ENCODE peak calls at places on chromosomes 6 and 20, in six cellular contexts. K is effector memory CD4-positive, alpha-beta T cell; U is fibroblast of the aortic adventitia; S is right lobe of liver; N is ovary; I is lower lobe of right lung. H is an unnamed sample.

GRCh38 chr6:52361347-52361944 is 505 bp upstream of the PAQR8 start:
- DNase-seq in K (peak), U (peak), S (no peak), N (peak), I (peak), H (no peak)

GRCh38 chr20:326645-327031 is 1.3 kb downstream of the SOX12 start:
- DNase-seq in K (no peak), U (no peak), S (peak), N (no peak), I (peak), H (no peak)

GRCh38 chr6:98957440-98957839 is 9.7 kb upstream of the FBXL4 start:
- DNase-seq in K (no peak), U (peak), S (no peak), N (no peak), I (no peak), H (no peak)

GRCh38 chr6:134111062-134111677 is 58.7 kb upstream of the SLC2A12 start:
- DNase-seq in K (no peak), U (peak), S (no peak), N (no peak), I (no peak), H (peak)

GRCh38 chr20:43583133-43583864 is 7.4 kb upstream of the IFT52 start:
- DNase-seq in K (no peak), U (no peak), S (no peak), N (no peak), I (no peak), H (no peak)

GRCh38 chr6:169044376-169045230 is 209.0 kb downstream of the THBS2 start:
- DNase-seq in K (no peak), U (peak), S (no peak), N (no peak), I (no peak), H (no peak)

GRCh38 chr6:3755637-3756515 is 4.4 kb upstream of the PXDC1 start:
- DNase-seq in K (no peak), U (no peak), S (no peak), N (no peak), I (no peak), H (no peak)

GRCh38 chr6:14639983-14640599 is 522.5 kb downstream of the CD83 start:
- DNase-seq in K (no peak), U (no peak), S (no peak), N (no peak), I (no peak), H (no peak)

GRCh38 chr20:13017235-13017634 is 8.5 kb downstream of the SPTLC3 start:
- DNase-seq in K (no peak), U (peak), S (no peak), N (no peak), I (no peak), H (no peak)

GRCh38 chr6:79384845-79385244 is 150.4 kb upstream of the HMGN3 start:
- DNase-seq in K (no peak), U (no peak), S (no peak), N (peak), I (peak), H (no peak)

GRCh38 chr20:62875419-62876355 is 14.1 kb upstream of the TCFL5 start:
- DNase-seq in K (no peak), U (peak), S (no peak), N (peak), I (peak), H (no peak)

GRCh38 chr6:41682497-41682961 is 44.3 kb downstream of the MDFI start:
- DNase-seq in K (no peak), U (no peak), S (no peak), N (peak), I (no peak), H (no peak)

GRCh38 chr6:133730881-133731280 is 158.0 kb upstream of the TCF21 start:
- DNase-seq in K (no peak), U (peak), S (no peak), N (no peak), I (no peak), H (no peak)

DNA sequence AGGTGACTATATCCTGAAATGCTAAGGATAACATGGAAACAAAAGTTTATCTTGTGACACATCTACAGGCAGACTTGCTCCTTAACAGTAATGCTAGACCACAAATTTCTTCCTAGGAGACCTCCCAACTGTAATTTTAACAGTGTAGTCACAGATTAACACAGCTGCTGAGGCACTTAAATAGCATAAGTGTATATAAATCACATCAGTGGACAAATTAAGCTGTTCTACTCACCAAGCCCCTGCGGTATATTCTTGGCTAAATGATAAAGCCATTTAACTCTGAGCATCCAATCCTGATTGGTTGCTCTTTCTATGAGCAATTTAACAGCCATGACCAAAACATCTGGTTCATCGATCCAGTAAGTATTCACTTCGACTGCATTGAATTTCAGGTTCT is 73.3 kb upstream of the LYRM2 start:
- DNase-seq in K (no peak), U (no peak), S (no peak), N (no peak), I (no peak), H (no peak)
- H3K4me3 ChIP-seq in K (no peak), U (no peak), S (no peak), N (no peak), I (no peak), H (no peak)

DNA sequence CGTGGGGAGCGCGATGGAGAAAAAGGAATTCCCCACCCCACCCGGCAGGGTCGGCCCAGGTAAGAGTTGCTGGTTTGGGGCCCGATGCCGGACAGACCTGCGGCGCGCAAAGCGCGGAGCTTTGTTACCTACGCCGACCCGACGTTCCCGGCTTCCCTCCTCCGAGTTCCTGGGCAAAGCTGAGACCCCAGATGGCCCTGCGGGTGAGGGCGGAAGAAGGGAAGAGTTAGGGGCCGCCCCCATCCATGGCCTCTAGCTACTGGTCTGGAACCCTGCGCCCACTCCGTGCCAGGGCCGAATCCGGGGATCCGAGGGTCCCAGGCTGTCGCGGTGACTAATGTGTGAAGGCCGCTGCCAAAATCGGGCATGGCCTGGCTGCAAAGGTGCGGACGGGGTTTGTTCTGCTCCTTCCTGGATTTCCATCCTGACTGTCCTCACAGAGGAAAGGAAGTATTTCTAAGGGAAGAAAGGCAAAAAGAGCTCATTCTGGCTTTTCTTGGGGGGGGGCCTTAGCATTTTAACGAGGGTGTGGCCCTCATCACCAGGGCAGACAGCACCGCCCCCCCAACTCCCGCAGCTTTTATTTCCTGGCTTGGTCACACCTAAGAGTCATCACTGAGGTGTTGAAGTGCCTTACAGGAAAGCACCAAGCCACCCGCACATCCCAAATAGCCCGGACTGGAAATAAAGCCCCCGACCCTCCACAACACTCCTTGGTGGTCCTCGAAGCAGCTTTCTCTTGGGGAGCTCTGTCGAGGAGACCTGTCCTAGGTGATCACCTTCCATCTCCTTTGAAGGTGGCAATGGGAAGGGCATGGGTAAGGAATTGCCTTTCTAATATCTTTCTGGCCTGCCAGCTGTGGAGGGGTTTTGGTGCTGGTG is 1.1 kb downstream of the PTK7 start:
- DNase-seq in K (no peak), U (peak), S (no peak), N (peak), I (peak), H (no peak)
- H3K4me3 ChIP-seq in K (peak), U (peak), S (peak), N (peak), I (peak), H (no peak)

DNA sequence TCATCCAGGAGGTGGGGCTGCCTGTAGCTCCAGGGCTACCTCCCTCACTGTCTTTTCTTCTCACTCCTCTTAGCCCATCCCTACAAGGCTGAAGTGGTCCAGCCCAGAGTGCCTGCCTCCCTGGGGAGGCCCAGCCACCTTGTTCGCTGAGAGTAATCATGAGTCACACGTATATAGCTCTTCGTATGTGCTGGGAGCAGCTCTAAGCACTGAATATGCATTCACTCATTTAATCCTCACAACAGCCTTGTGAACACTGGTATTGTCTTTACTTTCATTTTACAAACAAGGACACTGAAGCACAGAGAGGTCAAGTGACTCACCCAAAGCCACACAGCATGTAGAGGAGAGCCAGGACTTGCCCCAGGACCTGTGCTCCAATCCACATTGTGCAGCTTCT is 14.7 kb upstream of the CCDC167 start:
- DNase-seq in K (peak), U (peak), S (no peak), N (no peak), I (no peak), H (no peak)
- H3K4me3 ChIP-seq in K (peak), U (no peak), S (no peak), N (no peak), I (no peak), H (peak)

GRCh38 chr20:23084282-23084844 is 1.8 kb downstream of the CD93 start:
- DNase-seq in K (no peak), U (no peak), S (no peak), N (no peak), I (no peak), H (no peak)

GRCh38 chr20:23086056-23086551 is at the start of gene CD93:
- DNase-seq in K (peak), U (peak), S (peak), N (no peak), I (peak), H (no peak)

GRCh38 chr20:23085415-23086055 is 589 bp downstream of the CD93 start:
- DNase-seq in K (no peak), U (no peak), S (no peak), N (no peak), I (peak), H (no peak)

GRCh38 chr20:23083553-23084220 is 2.4 kb downstream of the CD93 start:
- DNase-seq in K (no peak), U (no peak), S (no peak), N (no peak), I (no peak), H (no peak)

DNA sequence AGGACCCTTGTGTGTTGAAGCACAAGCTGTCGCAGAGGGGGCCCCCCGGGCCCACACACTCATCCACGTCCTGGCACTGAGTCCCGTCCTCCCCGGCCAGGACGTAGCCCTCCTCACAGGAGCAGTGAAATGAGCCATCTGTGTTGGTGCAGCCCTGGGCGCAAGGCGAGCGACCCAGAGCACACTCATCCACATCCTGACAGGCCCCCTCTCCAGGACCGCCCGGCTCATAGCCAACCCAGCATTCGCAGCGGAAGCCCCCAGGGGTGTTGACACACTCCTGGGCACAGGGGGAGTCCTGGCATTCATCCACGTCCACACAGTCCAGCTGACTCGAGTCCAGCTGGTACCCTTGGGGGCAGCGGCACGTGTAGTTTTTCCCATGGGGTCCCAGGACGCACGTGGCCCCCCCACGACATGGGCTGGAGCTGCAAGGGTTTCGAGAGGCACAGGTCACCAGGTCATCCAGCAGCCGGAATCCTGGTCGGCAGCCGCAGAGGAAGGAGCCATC is 1.2 kb downstream of the CD93 start:
- DNase-seq in K (no peak), U (no peak), S (no peak), N (no peak), I (no peak), H (no peak)
- H3K4me3 ChIP-seq in K (no peak), U (no peak), S (peak), N (peak), I (peak), H (no peak)

GRCh38 chr20:53739799-53740785 is 146.5 kb upstream of the ZNF217 start:
- DNase-seq in K (no peak), U (no peak), S (no peak), N (no peak), I (no peak), H (no peak)

GRCh38 chr20:53736757-53737403 is 143.2 kb upstream of the ZNF217 start:
- DNase-seq in K (no peak), U (peak), S (no peak), N (no peak), I (no peak), H (no peak)

GRCh38 chr20:53738039-53738944 is 144.7 kb upstream of the ZNF217 start:
- DNase-seq in K (no peak), U (no peak), S (peak), N (peak), I (peak), H (no peak)

GRCh38 chr20:53737404-53738038 is 143.9 kb upstream of the ZNF217 start:
- DNase-seq in K (no peak), U (no peak), S (no peak), N (no peak), I (no peak), H (no peak)

GRCh38 chr20:53738945-53739798 is 145.5 kb upstream of the ZNF217 start:
- DNase-seq in K (no peak), U (no peak), S (no peak), N (no peak), I (no peak), H (no peak)
- H3K4me3 ChIP-seq in K (no peak), U (no peak), S (peak), N (no peak), I (peak), H (no peak)

GRCh38 chr6:158853072-158853871 is 34.1 kb upstream of the EZR start:
- DNase-seq in K (peak), U (peak), S (no peak), N (peak), I (peak), H (peak)
- H3K4me3 ChIP-seq in K (peak), U (no peak), S (no peak), N (no peak), I (no peak), H (peak)

GRCh38 chr20:51563141-51563596 is 20.6 kb upstream of the NFATC2 start:
- DNase-seq in K (no peak), U (no peak), S (no peak), N (no peak), I (no peak), H (no peak)
- H3K4me3 ChIP-seq in K (peak), U (peak), S (peak), N (peak), I (peak), H (no peak)

GRCh38 chr6:17212541-17213371 is 68.4 kb upstream of the RBM24 start:
- DNase-seq in K (no peak), U (no peak), S (no peak), N (no peak), I (no peak), H (no peak)
- H3K4me3 ChIP-seq in K (no peak), U (no peak), S (no peak), N (no peak), I (no peak), H (no peak)

GRCh38 chr6:89525786-89526562 is 93.0 kb downstream of the ANKRD6 start:
- DNase-seq in K (no peak), U (no peak), S (no peak), N (no peak), I (no peak), H (no peak)
- H3K4me3 ChIP-seq in K (no peak), U (no peak), S (no peak), N (no peak), I (no peak), H (no peak)

H was measured in CD4-positive, CD25-positive, alpha-beta regulatory T cell.